ENCODE peak calls at places on chromosomes 3 and 15, in ten cellular contexts. I, J, V, M, Q, S, N, A, D and W are unnamed samples.

GRCh38 chr3:49013738-49014660 is 4.4 kb downstream of the DALRD3 start:
- DNase-seq in N (no peak), S (peak; percentile 83), I (peak; percentile 50), D (peak; percentile 66), M (peak; percentile 77), Q (no peak), A (no peak), J (no peak), V (peak; percentile 71), W (no peak)

GRCh38 chr3:115852278-115852677 is 229.0 kb downstream of the GAP43 start:
- DNase-seq in J (no peak), S (no peak), N (no peak), Q (no peak), M (no peak), A (no peak), V (no peak), I (no peak), D (no peak), W (no peak)

GRCh38 chr15:59492389-59493377 is 54.7 kb downstream of the FAM81A start:
- DNase-seq in J (peak; percentile 34), M (peak; percentile 79), Q (peak; percentile 22), V (peak; percentile 67), S (peak; percentile 73), I (peak; percentile 63), N (peak; percentile 46), A (peak; percentile 50), D (peak; percentile 67), W (no peak)

GRCh38 chr3:38650248-38650940 is 907 bp upstream of the SCN5A start:
- DNase-seq in M (peak; percentile 67), D (no peak), J (no peak), I (no peak), Q (no peak), A (no peak), V (no peak), N (no peak), S (no peak), W (no peak)

GRCh38 chr15:38930851-38931572 is 366.4 kb upstream of the RASGRP1 start:
- DNase-seq in A (no peak), S (no peak), D (no peak), J (no peak), N (no peak), V (no peak), Q (no peak), I (no peak), M (no peak), W (no peak)

GRCh38 chr15:25784876-25785642 is 78.1 kb downstream of the ATP10A start:
- DNase-seq in D (no peak), A (peak; percentile 63), N (no peak), S (no peak), I (no peak), V (no peak), Q (no peak), M (no peak), J (no peak), W (no peak)

GRCh38 chr3:104362319-104362718 is 1004.4 kb upstream of the ALCAM start:
- DNase-seq in V (no peak), J (no peak), S (no peak), I (no peak), D (no peak), A (no peak), N (no peak), M (no peak), Q (no peak), W (no peak)

GRCh38 chr15:77870195-77871065 is 207.1 kb downstream of the TBC1D2B start:
- DNase-seq in A (peak; percentile 50), D (peak; percentile 80), M (peak; percentile 72), Q (no peak), S (peak; percentile 65), J (peak; percentile 57), N (peak; percentile 54), I (peak; percentile 78), V (peak; percentile 89), W (peak; percentile 54)

GRCh38 chr3:59364471-59364870 is 314.6 kb upstream of the CFAP20DC start:
- DNase-seq in I (no peak), A (no peak), S (no peak), Q (no peak), J (no peak), M (no peak), D (no peak), V (no peak), N (no peak), W (no peak)

GRCh38 chr3:46902188-46902631 is 24.7 kb downstream of the PTH1R start:
- DNase-seq in J (no peak), D (no peak), M (no peak), V (no peak), S (no peak), A (peak; percentile 23), N (no peak), I (no peak), Q (no peak), W (no peak)

GRCh38 chr3:30538787-30539186 is 67.6 kb upstream of the TGFBR2 start:
- DNase-seq in A (no peak), V (no peak), I (no peak), S (no peak), J (no peak), D (no peak), Q (no peak), N (no peak), M (no peak), W (no peak)

GRCh38 chr3:184241447-184242296 is 7.1 kb downstream of the ALG3 start:
- DNase-seq in M (peak; percentile 61), S (peak; percentile 30), N (no peak), D (peak; percentile 84), Q (no peak), J (peak; percentile 49), A (no peak), I (no peak), V (peak; percentile 80), W (no peak)

GRCh38 chr15:53226559-53226958 is 436.4 kb upstream of the ONECUT1 start:
- DNase-seq in D (no peak), I (no peak), J (no peak), V (no peak), N (no peak), A (no peak), S (no peak), Q (no peak), M (no peak), W (no peak)

GRCh38 chr3:25021816-25022215 is 406.2 kb upstream of the RARB start:
- DNase-seq in J (no peak), D (no peak), Q (no peak), N (no peak), V (no peak), S (peak; percentile 13), M (no peak), A (no peak), I (peak; percentile 14), W (no peak)

GRCh38 chr3:160210799-160211221 is 14.4 kb upstream of the C3orf80 start:
- DNase-seq in I (peak; percentile 43), A (no peak), Q (no peak), J (no peak), S (peak; percentile 44), D (no peak), N (no peak), V (no peak), M (no peak), W (no peak)

GRCh38 chr3:53675942-53676341 is 170.3 kb downstream of the CHDH start:
- DNase-seq in J (no peak), V (no peak), A (no peak), S (no peak), D (no peak), N (no peak), M (no peak), I (no peak), Q (no peak), W (no peak)

GRCh38 chr15:49827311-49827710 is 206.5 kb downstream of the DTWD1 start:
- DNase-seq in Q (no peak), I (no peak), J (no peak), V (no peak), S (no peak), D (no peak), M (no peak), N (no peak), A (no peak), W (no peak)

GRCh38 chr15:29071193-29071906 is 185.6 kb downstream of the APBA2 start:
- DNase-seq in M (no peak), V (no peak), D (no peak), S (no peak), A (no peak), I (no peak), J (no peak), Q (no peak), N (no peak), W (no peak)

GRCh38 chr15:78934063-78935023 is 10.5 kb downstream of the CTSH start:
- DNase-seq in S (no peak), V (no peak), Q (no peak), N (no peak), J (no peak), M (no peak), D (no peak), A (no peak), I (no peak), W (no peak)

GRCh38 chr3:129054605-129055104 is 5.9 kb upstream of the GP9 start:
- DNase-seq in S (no peak), D (no peak), A (no peak), M (no peak), V (no peak), Q (no peak), I (no peak), N (no peak), J (no peak), W (no peak)

GRCh38 chr3:31714512-31714894 is 181.8 kb downstream of the STT3B start:
- DNase-seq in M (no peak), V (no peak), S (no peak), I (no peak), N (no peak), A (no peak), D (no peak), J (no peak), Q (no peak), W (no peak)

GRCh38 chr3:122975163-122975923 is 52.2 kb downstream of the SEMA5B start:
- DNase-seq in S (no peak), I (no peak), V (peak; percentile 51), J (no peak), D (no peak), A (no peak), Q (no peak), N (no peak), M (no peak), W (peak; percentile 57)

GRCh38 chr15:66170042-66170441 is 83.5 kb downstream of the MEGF11 start:
- DNase-seq in V (no peak), J (no peak), A (no peak), M (no peak), N (no peak), Q (no peak), D (no peak), I (no peak), S (no peak), W (no peak)

GRCh38 chr15:85897818-85898717 is 103.3 kb upstream of the KLHL25 start:
- DNase-seq in M (no peak), Q (no peak), A (peak; percentile 27), S (no peak), I (no peak), V (peak; percentile 30), J (no peak), D (no peak), N (no peak), W (no peak)

GRCh38 chr3:124770341-124771082 is 40.3 kb downstream of the UMPS start:
- DNase-seq in Q (no peak), M (no peak), V (no peak), I (peak; percentile 23), A (peak; percentile 84), N (no peak), S (peak; percentile 37), D (no peak), J (peak; percentile 77), W (no peak)

GRCh38 chr3:42900731-42901420 is 5.1 kb upstream of the ZNF662 start:
- DNase-seq in Q (no peak), S (no peak), I (no peak), M (no peak), V (no peak), D (no peak), J (no peak), N (no peak), A (no peak), W (no peak)

GRCh38 chr3:169657351-169658124 is 6.0 kb downstream of the MECOM start:
- DNase-seq in A (no peak), S (no peak), J (no peak), M (no peak), Q (no peak), N (no peak), D (no peak), V (no peak), I (no peak), W (no peak)

GRCh38 chr3:32959370-32959769 is 7.9 kb downstream of the CCR4 start:
- DNase-seq in N (no peak), M (peak; percentile 50), I (no peak), S (no peak), J (no peak), A (no peak), D (no peak), Q (no peak), V (no peak), W (no peak)